ENCODE peak calls at places on chromosomes 11 and 22, in ten cellular contexts. V is astrocyte of the spinal cord, Q is HepG2, F is spleen, Y is psoas muscle, W is ovary, M is neural progenitor cell, S is epithelial cell of proximal tubule, C is fibroblast of mammary gland, T is AG09309. K is an unnamed sample.

GRCh38 chr11:8331767-8332166 is 68.1 kb upstream of the LMO1 start:
- DNase-seq in V (peak; percentile 38), Q (no peak), F (no peak), Y (no peak), W (no peak), M (no peak), S (no peak), C (no peak), T (no peak), K (no peak)

GRCh38 chr11:120830092-120830491 is 193.8 kb upstream of the TBCEL start:
- DNase-seq in V (no peak), Q (no peak), F (peak; percentile 39), Y (no peak), W (no peak), M (no peak), S (no peak), C (no peak), T (no peak), K (no peak)

GRCh38 chr11:134275534-134276395 is at the start of gene GLB1L3:
- DNase-seq in V (no peak), Q (no peak), F (peak; percentile 81), Y (no peak), W (no peak), M (peak; percentile 76), S (no peak), C (no peak), T (no peak), K (no peak)

GRCh38 chr11:115379528-115379927 is 124.7 kb downstream of the CADM1 start:
- DNase-seq in V (no peak), Q (no peak), F (no peak), Y (no peak), W (no peak), M (no peak), S (no peak), C (no peak), T (no peak), K (no peak)

GRCh38 chr11:11569936-11570491 is 51.8 kb downstream of the GALNT18 start:
- DNase-seq in V (no peak), Q (no peak), F (peak; percentile 84), Y (peak; percentile 58), W (peak; percentile 30), M (no peak), S (no peak), C (peak; percentile 38), T (no peak), K (peak; percentile 1)

GRCh38 chr22:49753961-49754673 is 73.6 kb downstream of the BRD1 start:
- DNase-seq in V (no peak), Q (no peak), F (no peak), Y (no peak), W (no peak), M (no peak), S (no peak), C (no peak), T (no peak), K (no peak)

GRCh38 chr11:29159552-29160465 is 857.0 kb downstream of the KCNA4 start:
- DNase-seq in V (peak; percentile 85), Q (peak; percentile 20), F (no peak), Y (no peak), W (no peak), M (peak; percentile 82), S (no peak), C (peak; percentile 52), T (peak; percentile 34), K (peak; percentile 86)

GRCh38 chr22:39349506-39349966 is 255 bp upstream of the SYNGR1 start:
- DNase-seq in V (no peak), Q (no peak), F (peak; percentile 79), Y (peak; percentile 46), W (peak; percentile 78), M (peak; percentile 88), S (no peak), C (no peak), T (no peak), K (no peak)

GRCh38 chr11:43558556-43559127 is 121.9 kb upstream of the HSD17B12 start:
- DNase-seq in V (no peak), Q (no peak), F (no peak), Y (no peak), W (no peak), M (no peak), S (no peak), C (no peak), T (no peak), K (no peak)

GRCh38 chr11:43556269-43556668 is 124.3 kb upstream of the HSD17B12 start:
- DNase-seq in V (no peak), Q (no peak), F (no peak), Y (no peak), W (no peak), M (no peak), S (no peak), C (no peak), T (no peak), K (no peak)

GRCh38 chr11:43558056-43558455 is 122.5 kb upstream of the HSD17B12 start:
- DNase-seq in V (no peak), Q (no peak), F (no peak), Y (no peak), W (no peak), M (peak; percentile 57), S (no peak), C (no peak), T (no peak), K (no peak)

GRCh38 chr11:43556892-43557291 is 123.6 kb upstream of the HSD17B12 start:
- DNase-seq in V (no peak), Q (no peak), F (no peak), Y (no peak), W (no peak), M (no peak), S (no peak), C (no peak), T (no peak), K (no peak)

DNA sequence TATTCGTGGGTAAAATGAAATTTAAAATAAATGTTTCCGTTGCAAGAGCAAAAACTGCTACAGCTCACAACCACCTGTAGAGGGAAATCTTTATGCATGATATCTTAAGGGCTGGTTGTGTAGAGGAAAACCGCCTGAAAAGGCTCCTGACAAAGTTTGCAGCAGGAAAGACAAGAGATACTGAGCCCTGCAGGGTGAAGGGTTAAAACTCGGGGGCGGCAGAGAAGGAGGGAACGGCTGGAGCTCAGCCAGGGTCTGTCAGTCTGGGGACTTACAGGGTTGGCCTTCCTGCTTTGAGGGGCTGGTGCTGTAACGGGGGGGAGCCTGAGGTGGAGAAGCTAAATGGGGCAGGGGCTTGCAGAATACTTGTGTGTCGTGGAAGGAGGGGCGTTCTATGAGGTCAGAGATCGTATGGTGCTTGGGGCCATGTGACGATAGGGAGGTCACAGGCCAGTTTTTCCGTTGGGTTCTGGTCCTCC is 122.9 kb upstream of the HSD17B12 start:
- DNase-seq in V (no peak), Q (no peak), F (no peak), Y (no peak), W (peak; percentile 52), M (peak; percentile 74), S (no peak), C (no peak), T (no peak), K (peak; percentile 14)
- H3K4me3 ChIP-seq in V (no peak overlapping the region), Q (no peak overlapping the region), F (no peak overlapping the region), Y (no peak overlapping the region), W (no peak overlapping the region), M (peak overlapping the region; percentile 42), S (no peak overlapping the region), C (no peak overlapping the region), T (no peak overlapping the region), K (no peak overlapping the region)

DNA sequence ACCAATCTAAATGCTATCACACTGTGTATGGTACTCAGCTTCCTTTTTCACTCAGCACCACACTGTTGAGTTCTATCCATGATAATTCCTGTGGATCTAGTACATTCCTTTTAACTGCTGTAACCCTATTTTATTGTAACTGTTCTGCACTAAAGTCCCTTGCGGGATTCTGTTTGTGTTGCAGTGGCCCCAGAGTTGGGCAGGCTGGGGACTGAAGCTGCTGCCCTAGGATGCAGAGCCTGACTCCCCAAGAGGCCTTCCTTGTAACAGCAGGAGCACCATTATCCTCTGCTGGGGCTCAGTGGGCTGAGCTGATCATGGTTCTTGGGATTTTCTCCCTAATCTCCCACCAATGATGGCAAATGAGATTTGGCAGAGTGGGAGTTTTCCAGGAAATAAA is 77.7 kb downstream of the CABIN1 start:
- DNase-seq in V (peak; percentile 45), Q (no peak), F (peak; percentile 9), Y (no peak), W (no peak), M (peak; percentile 50), S (no peak), C (no peak), T (peak; percentile 4), K (peak; percentile 17)
- TF ChIP-seq CTCF in V (no peak), Q (no peak), F (no peak), Y (no peak), W (no peak), M (no peak), S (no peak), C (peak; percentile 4), T (peak; percentile 21), K (no peak)

GRCh38 chr11:14288189-14288935 is 70.6 kb downstream of the RRAS2 start:
- DNase-seq in V (peak; percentile 85), Q (no peak), F (no peak), Y (no peak), W (no peak), M (no peak), S (peak; percentile 61), C (peak; percentile 62), T (peak; percentile 43), K (peak; percentile 85)
- H3K4me3 ChIP-seq in V (no peak overlapping the region), Q (no peak overlapping the region), F (no peak overlapping the region), Y (no peak overlapping the region), W (no peak overlapping the region), M (no peak overlapping the region), S (no peak overlapping the region), C (no peak overlapping the region), T (no peak overlapping the region), K (no peak overlapping the region)

GRCh38 chr22:46113110-46113909 is 37.0 kb upstream of the PPARA start:
- DNase-seq in V (no peak), Q (no peak), F (no peak), Y (no peak), W (peak; percentile 51), M (no peak), S (no peak), C (peak; percentile 10), T (no peak), K (no peak)

GRCh38 chr22:46115755-46116490 is 34.4 kb upstream of the PPARA start:
- DNase-seq in V (no peak), Q (no peak), F (no peak), Y (no peak), W (peak; percentile 72), M (no peak), S (no peak), C (no peak), T (no peak), K (no peak)

GRCh38 chr22:46113910-46114517 is 36.3 kb upstream of the PPARA start:
- DNase-seq in V (no peak), Q (no peak), F (no peak), Y (no peak), W (peak; percentile 57), M (no peak), S (no peak), C (peak; percentile 25), T (no peak), K (no peak)

GRCh38 chr22:46115388-46115678 is 35.0 kb upstream of the PPARA start:
- DNase-seq in V (no peak), Q (no peak), F (no peak), Y (no peak), W (no peak), M (no peak), S (no peak), C (peak; percentile 42), T (no peak), K (no peak)

GRCh38 chr22:46114518-46115387 is 35.6 kb upstream of the PPARA start:
- DNase-seq in V (no peak), Q (no peak), F (no peak), Y (no peak), W (peak; percentile 69), M (no peak), S (no peak), C (peak; percentile 54), T (no peak), K (no peak)
- TF ChIP-seq CTCF in V (no peak), Q (no peak), F (no peak), Y (no peak), W (no peak), M (no peak), S (no peak), C (no peak), T (peak; percentile 7), K (no peak)

K was measured in fibroblast of pulmonary artery.